ENCODE peak calls at places on chromosomes 16 and 17, in nine cellular contexts. One of them, this sample, is unnamed. For H3K4me1, the result is how much of the 10 kb centered on the place peaks cover.

GRCh38 chr16:68247932-68248331 is 2.8 kb downstream of the PLA2G15 start:
- DNase-seq in hepatocyte: no peak
- DNase-seq in neural progenitor cell: no peak
- DNase-seq in GM12878: no peak
- DNase-seq in endothelial cell of umbilical vein: no peak
- DNase-seq in GM23248: no peak
- DNase-seq in K562: no peak
- DNase-seq in IMR-90: no peak
- DNase-seq in GM23338: no peak
- DNase-seq in this sample: no peak

GRCh38 chr16:46974352-46974751 is 878 bp upstream of the DNAJA2 start:
- DNase-seq in GM23338: peak
- DNase-seq in K562: peak
- DNase-seq in neural progenitor cell: peak
- DNase-seq in GM12878: peak
- DNase-seq in GM23248: peak
- DNase-seq in IMR-90: no peak
- DNase-seq in hepatocyte: no peak
- DNase-seq in endothelial cell of umbilical vein: no peak
- DNase-seq in this sample: no peak

GRCh38 chr17:8629371-8630226 is 926 bp downstream of the MYH10 start:
- DNase-seq in endothelial cell of umbilical vein: peak
- DNase-seq in K562: peak
- DNase-seq in GM23248: peak
- DNase-seq in neural progenitor cell: peak
- DNase-seq in GM12878: no peak
- DNase-seq in IMR-90: no peak
- DNase-seq in hepatocyte: peak
- DNase-seq in GM23338: peak
- DNase-seq in this sample: no peak

GRCh38 chr16:16093625-16094332 is 129.5 kb downstream of the ABCC6 start:
- DNase-seq in GM23338: no peak
- DNase-seq in GM23248: no peak
- DNase-seq in GM12878: no peak
- DNase-seq in K562: no peak
- DNase-seq in endothelial cell of umbilical vein: no peak
- DNase-seq in IMR-90: no peak
- DNase-seq in hepatocyte: no peak
- DNase-seq in neural progenitor cell: no peak
- DNase-seq in this sample: no peak

GRCh38 chr17:19313746-19314651 is 48.5 kb downstream of the B9D1 start:
- DNase-seq in GM12878: no peak
- DNase-seq in endothelial cell of umbilical vein: no peak
- DNase-seq in GM23248: no peak
- DNase-seq in K562: no peak
- DNase-seq in neural progenitor cell: no peak
- DNase-seq in hepatocyte: no peak
- DNase-seq in IMR-90: no peak
- DNase-seq in GM23338: no peak
- DNase-seq in this sample: no peak

GRCh38 chr16:74623214-74623842 is 16.4 kb upstream of the GLG1 start:
- DNase-seq in GM12878: no peak
- DNase-seq in hepatocyte: peak
- DNase-seq in neural progenitor cell: peak
- DNase-seq in IMR-90: peak
- DNase-seq in GM23338: peak
- DNase-seq in K562: peak
- DNase-seq in GM23248: peak
- DNase-seq in endothelial cell of umbilical vein: peak
- DNase-seq in this sample: no peak

GRCh38 chr16:77043076-77043475 is 147.9 kb upstream of the MON1B start:
- DNase-seq in endothelial cell of umbilical vein: no peak
- DNase-seq in GM23248: peak
- DNase-seq in neural progenitor cell: peak
- DNase-seq in IMR-90: no peak
- DNase-seq in hepatocyte: no peak
- DNase-seq in GM12878: no peak
- DNase-seq in GM23338: peak
- DNase-seq in K562: no peak
- DNase-seq in this sample: no peak

GRCh38 chr17:37488009-37488604 is 1.6 kb upstream of the DUSP14 start:
- DNase-seq in neural progenitor cell: peak
- DNase-seq in IMR-90: peak
- DNase-seq in hepatocyte: peak
- DNase-seq in endothelial cell of umbilical vein: peak
- DNase-seq in K562: peak
- DNase-seq in GM23338: peak
- DNase-seq in GM12878: no peak
- DNase-seq in GM23248: peak
- DNase-seq in this sample: peak

GRCh38 chr16:71630808-71631207 is 4.8 kb downstream of the MARVELD3 start:
- DNase-seq in hepatocyte: no peak
- DNase-seq in K562: no peak
- DNase-seq in neural progenitor cell: no peak
- DNase-seq in GM23248: no peak
- DNase-seq in endothelial cell of umbilical vein: no peak
- DNase-seq in GM23338: no peak
- DNase-seq in GM12878: no peak
- DNase-seq in IMR-90: no peak
- DNase-seq in this sample: peak

GRCh38 chr17:32350662-32351418 is 883 bp downstream of the ZNF207 start:
- DNase-seq in hepatocyte: peak
- DNase-seq in endothelial cell of umbilical vein: peak
- DNase-seq in GM23248: peak
- DNase-seq in IMR-90: peak
- DNase-seq in K562: no peak
- DNase-seq in neural progenitor cell: peak
- DNase-seq in GM12878: no peak
- DNase-seq in GM23338: peak
- DNase-seq in this sample: peak

GRCh38 chr17:38326996-38327792 is 16.6 kb downstream of the GPR179 start:
- DNase-seq in endothelial cell of umbilical vein: no peak
- DNase-seq in GM23248: no peak
- DNase-seq in GM23338: no peak
- DNase-seq in IMR-90: no peak
- DNase-seq in GM12878: no peak
- DNase-seq in neural progenitor cell: no peak
- DNase-seq in hepatocyte: peak
- DNase-seq in K562: no peak
- DNase-seq in this sample: no peak

GRCh38 chr17:59754547-59754946 is 47.1 kb downstream of the VMP1 start:
- DNase-seq in K562: peak
- DNase-seq in neural progenitor cell: no peak
- DNase-seq in endothelial cell of umbilical vein: peak
- DNase-seq in GM23338: no peak
- DNase-seq in IMR-90: peak
- DNase-seq in GM12878: no peak
- DNase-seq in GM23248: peak
- DNase-seq in hepatocyte: peak
- DNase-seq in this sample: peak

GRCh38 chr16:56269824-56270684 is 78.8 kb downstream of the GNAO1 start:
- DNase-seq in GM23248: peak
- DNase-seq in endothelial cell of umbilical vein: no peak
- DNase-seq in neural progenitor cell: peak
- DNase-seq in GM23338: peak
- DNase-seq in hepatocyte: peak
- DNase-seq in GM12878: no peak
- DNase-seq in K562: no peak
- DNase-seq in IMR-90: peak
- DNase-seq in this sample: no peak

GRCh38 chr16:67645397-67646121 is 615 bp downstream of the CARMIL2 start:
- DNase-seq in GM12878: no peak
- DNase-seq in GM23248: no peak
- DNase-seq in endothelial cell of umbilical vein: no peak
- DNase-seq in GM23338: no peak
- DNase-seq in hepatocyte: no peak
- DNase-seq in IMR-90: no peak
- DNase-seq in K562: no peak
- DNase-seq in neural progenitor cell: no peak
- DNase-seq in this sample: no peak

GRCh38 chr17:44014133-44014436 is 678 bp downstream of the TMEM101 start:
- DNase-seq in GM23338: no peak
- DNase-seq in GM23248: no peak
- DNase-seq in GM12878: no peak
- DNase-seq in neural progenitor cell: no peak
- DNase-seq in IMR-90: no peak
- DNase-seq in K562: no peak
- DNase-seq in endothelial cell of umbilical vein: no peak
- DNase-seq in hepatocyte: no peak
- DNase-seq in this sample: peak

GRCh38 chr17:71975331-71975801 is 145.5 kb upstream of the SOX9 start:
- DNase-seq in endothelial cell of umbilical vein: no peak
- DNase-seq in GM23248: peak
- DNase-seq in neural progenitor cell: peak
- DNase-seq in K562: no peak
- DNase-seq in hepatocyte: peak
- DNase-seq in GM23338: peak
- DNase-seq in IMR-90: peak
- DNase-seq in GM12878: no peak
- DNase-seq in this sample: no peak
- H3K4me1 ChIP-seq in endothelial cell of umbilical vein: under half
- H3K4me1 ChIP-seq in GM23248: under half
- H3K4me1 ChIP-seq in neural progenitor cell: under half
- H3K4me1 ChIP-seq in K562: under half
- H3K4me1 ChIP-seq in hepatocyte: under half
- H3K4me1 ChIP-seq in GM23338: under half
- H3K4me1 ChIP-seq in IMR-90: under half
- H3K4me1 ChIP-seq in GM12878: under half
- H3K4me1 ChIP-seq in this sample: under half

GRCh38 chr17:76497699-76497978 is 3.6 kb downstream of the RHBDF2 start:
- DNase-seq in GM23248: no peak
- DNase-seq in IMR-90: no peak
- DNase-seq in GM12878: no peak
- DNase-seq in endothelial cell of umbilical vein: no peak
- DNase-seq in K562: no peak
- DNase-seq in GM23338: no peak
- DNase-seq in neural progenitor cell: no peak
- DNase-seq in hepatocyte: no peak
- DNase-seq in this sample: no peak
- H2AFZ ChIP-seq in GM23248: peak
- H2AFZ ChIP-seq in IMR-90: peak
- H2AFZ ChIP-seq in GM12878: no peak
- H2AFZ ChIP-seq in endothelial cell of umbilical vein: no peak
- H2AFZ ChIP-seq in K562: no peak
- H2AFZ ChIP-seq in GM23338: no peak
- H2AFZ ChIP-seq in neural progenitor cell: no peak
- H2AFZ ChIP-seq in hepatocyte: no peak
- H2AFZ ChIP-seq in this sample: no peak

DNA sequence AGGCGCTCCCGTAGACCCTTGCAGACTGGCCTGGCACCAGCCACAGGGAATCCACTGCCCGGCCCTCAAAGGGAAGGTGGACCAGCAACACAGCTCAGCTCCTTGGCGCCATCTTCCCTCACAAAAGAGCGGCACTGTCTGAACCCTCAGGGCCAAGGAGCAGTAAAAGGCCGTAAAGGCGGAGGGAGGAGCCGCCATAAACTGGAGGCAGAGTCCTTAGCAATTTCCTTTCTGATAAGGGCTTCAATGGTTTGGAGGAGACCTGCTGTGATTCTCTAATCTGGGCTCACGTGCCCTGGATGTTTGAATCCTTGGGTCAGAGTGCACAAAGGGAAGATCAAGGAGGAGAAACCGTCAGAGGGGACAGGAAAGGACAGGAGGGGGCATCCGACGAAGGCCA is 15.5 kb upstream of the AXIN2 start:
- DNase-seq in neural progenitor cell: peak
- DNase-seq in GM23248: no peak
- DNase-seq in IMR-90: no peak
- DNase-seq in GM12878: no peak
- DNase-seq in hepatocyte: peak
- DNase-seq in K562: peak
- DNase-seq in endothelial cell of umbilical vein: no peak
- DNase-seq in GM23338: no peak
- DNase-seq in this sample: no peak
- H3K4me1 ChIP-seq in neural progenitor cell: under half
- H3K4me1 ChIP-seq in GM23248: under half
- H3K4me1 ChIP-seq in IMR-90: under half
- H3K4me1 ChIP-seq in GM12878: under half
- H3K4me1 ChIP-seq in hepatocyte: under half
- H3K4me1 ChIP-seq in K562: under half
- H3K4me1 ChIP-seq in endothelial cell of umbilical vein: under half
- H3K4me1 ChIP-seq in GM23338: under half
- H3K4me1 ChIP-seq in this sample: under half

DNA sequence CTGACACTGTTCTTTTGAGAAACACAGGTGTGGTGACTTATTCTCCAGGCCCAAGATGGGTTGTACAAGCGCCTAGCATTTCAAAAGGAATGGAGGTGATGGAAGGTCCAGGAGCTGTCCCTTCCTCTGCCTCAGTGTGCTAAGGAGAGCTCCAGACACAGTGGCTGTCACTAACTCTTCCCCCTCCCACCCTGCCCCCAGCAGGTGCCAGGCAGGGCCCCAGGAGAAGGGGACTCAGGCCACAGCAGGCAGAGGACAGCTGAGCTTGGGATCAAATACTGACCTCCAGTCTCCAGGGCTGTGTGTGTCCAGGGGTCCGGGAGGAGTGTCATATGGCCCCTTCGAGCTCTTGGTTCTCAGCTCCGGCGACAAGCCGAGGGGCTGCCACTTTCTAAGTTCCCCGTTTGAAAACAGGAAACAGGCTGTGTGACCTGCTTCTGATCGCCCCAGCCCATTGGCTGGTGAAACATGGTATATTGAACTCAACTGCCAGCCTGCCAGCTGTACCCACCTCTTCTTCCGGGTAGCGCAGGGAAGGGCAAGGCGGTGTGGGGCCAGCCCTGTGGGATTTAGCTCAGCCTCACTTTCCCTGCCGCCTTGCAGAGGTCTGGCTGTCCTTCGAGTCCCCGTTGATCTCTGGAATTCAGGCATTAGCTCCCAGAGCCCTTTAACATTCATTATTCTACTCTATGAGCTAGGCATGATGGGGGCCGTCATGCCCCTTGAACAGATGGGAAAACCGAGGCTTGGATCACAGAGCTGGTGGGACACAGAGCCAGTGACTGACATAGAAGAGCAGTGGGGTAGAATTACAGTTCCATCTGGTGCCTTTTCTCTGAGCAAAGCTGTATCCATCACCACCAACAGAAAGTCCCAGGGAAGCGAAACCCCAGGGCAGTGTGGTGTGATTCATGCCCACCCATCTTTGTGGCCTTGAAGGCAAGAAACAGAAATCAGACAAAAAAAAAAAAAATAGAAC is at the start of gene SNX20:
- DNase-seq in GM23338: no peak
- DNase-seq in GM23248: no peak
- DNase-seq in neural progenitor cell: no peak
- DNase-seq in endothelial cell of umbilical vein: no peak
- DNase-seq in IMR-90: no peak
- DNase-seq in K562: no peak
- DNase-seq in GM12878: peak
- DNase-seq in hepatocyte: no peak
- DNase-seq in this sample: no peak
- H2AFZ ChIP-seq in GM23338: no peak
- H2AFZ ChIP-seq in GM23248: no peak
- H2AFZ ChIP-seq in neural progenitor cell: no peak
- H2AFZ ChIP-seq in endothelial cell of umbilical vein: no peak
- H2AFZ ChIP-seq in IMR-90: no peak
- H2AFZ ChIP-seq in K562: no peak
- H2AFZ ChIP-seq in GM12878: peak
- H2AFZ ChIP-seq in hepatocyte: no peak
- H2AFZ ChIP-seq in this sample: no peak